ENCODE peak calls at places on chromosomes 6 and 20, in four cellular contexts. N, O, F and P are unnamed samples.

GRCh38 chr6:161215193-161215592 is 58.7 kb downstream of the AGPAT4 start:
- DNase-seq in F (peak; percentile 100), O (no peak), N (no peak), P (peak; percentile 87)

GRCh38 chr20:2756056-2756611 is 44.3 kb downstream of the CPXM1 start:
- DNase-seq in O (peak; percentile 65), F (peak; percentile 51), N (peak; percentile 79), P (peak; percentile 60)

GRCh38 chr6:122389704-122390103 is 9.7 kb upstream of the HSF2 start:
- DNase-seq in N (no peak), F (peak; percentile 25), O (no peak), P (no peak)

GRCh38 chr20:36034875-36035274 is 66.5 kb downstream of the CNBD2 start:
- DNase-seq in F (no peak), N (no peak), O (no peak), P (no peak)

GRCh38 chr6:168060521-168060931 is 18.5 kb downstream of the FRMD1 start:
- DNase-seq in N (peak; percentile 69), F (peak; percentile 43), O (peak; percentile 41), P (peak; percentile 65)

GRCh38 chr6:18748314-18748713 is 361.2 kb downstream of the RNF144B start:
- DNase-seq in N (no peak), O (peak; percentile 46), F (no peak), P (no peak)

GRCh38 chr6:161303628-161304340 is 29.9 kb upstream of the AGPAT4 start:
- DNase-seq in F (peak; percentile 55), N (no peak), O (no peak), P (peak; percentile 52)

GRCh38 chr6:41371461-41371991 is 36.1 kb downstream of the NCR2 start:
- DNase-seq in N (peak; percentile 73), F (peak; percentile 42), O (peak; percentile 59), P (no peak)

GRCh38 chr6:28683945-28684538 is 158.4 kb downstream of the GPX5 start:
- DNase-seq in F (peak; percentile 34), O (peak; percentile 35), N (peak; percentile 32), P (no peak)

GRCh38 chr6:142850653-142851434 is 94.1 kb downstream of the HIVEP2 start:
- DNase-seq in O (no peak), N (no peak), F (peak; percentile 71), P (no peak)

GRCh38 chr20:47610247-47610944 is 108.7 kb downstream of the NCOA3 start:
- DNase-seq in O (no peak), N (no peak), F (peak; percentile 92), P (peak; percentile 42)

GRCh38 chr6:74161380-74161779 is 465.4 kb downstream of the CD109 start:
- DNase-seq in O (no peak), N (no peak), F (peak; percentile 13), P (no peak)

GRCh38 chr6:136086686-136087085 is 163.4 kb downstream of the MTFR2 start:
- DNase-seq in O (no peak), N (no peak), F (no peak), P (no peak)

GRCh38 chr6:161748535-161749386 is 474.9 kb upstream of the AGPAT4 start:
- DNase-seq in N (peak; percentile 89), F (no peak), O (peak; percentile 78), P (peak; percentile 52)

GRCh38 chr6:169921853-169922779 is 170.7 kb downstream of the ERMARD start:
- DNase-seq in F (no peak), O (no peak), N (no peak), P (no peak)

GRCh38 chr20:9218412-9219001 is 149.6 kb downstream of the PLCB4 start:
- DNase-seq in O (no peak), N (no peak), F (peak; percentile 69), P (no peak)

GRCh38 chr20:35006531-35006971 is 50.9 kb downstream of the MYH7B start:
- DNase-seq in N (peak; percentile 12), F (no peak), O (no peak), P (no peak)

GRCh38 chr20:38418509-38419204 is 16.5 kb downstream of the SNHG17 start:
- DNase-seq in O (no peak), F (peak; percentile 40), N (no peak), P (no peak)

GRCh38 chr6:169997930-169998218 is 246.5 kb downstream of the ERMARD start:
- DNase-seq in F (no peak), O (no peak), N (peak; percentile 11), P (no peak)

GRCh38 chr6:81689580-81689979 is 62.9 kb downstream of the TENT5A start:
- DNase-seq in N (no peak), O (no peak), F (no peak), P (no peak)

GRCh38 chr6:19137419-19138035 is 699.6 kb upstream of the ID4 start:
- DNase-seq in F (no peak), N (no peak), O (no peak), P (peak; percentile 42)

GRCh38 chr20:53077373-53078205 is 105.4 kb downstream of the TSHZ2 start:
- DNase-seq in O (no peak), N (no peak), F (no peak), P (peak; percentile 54)

GRCh38 chr6:129440691-129441090 is 269.3 kb downstream of the ARHGAP18 start:
- DNase-seq in N (peak; percentile 34), F (peak; percentile 20), O (peak; percentile 39), P (peak; percentile 4)

GRCh38 chr20:6530254-6530653 is 237.2 kb upstream of the BMP2 start:
- DNase-seq in O (no peak), N (no peak), F (peak; percentile 41), P (no peak)

GRCh38 chr6:157386454-157386853 is 5.5 kb downstream of the ZDHHC14 start:
- DNase-seq in O (no peak), F (no peak), N (no peak), P (no peak)

GRCh38 chr20:41135187-41135887 is 2.0 kb upstream of the PLCG1 start:
- DNase-seq in O (peak; percentile 30), N (peak; percentile 81), F (peak; percentile 14), P (peak; percentile 71)

GRCh38 chr6:137025786-137026730 is 18.7 kb downstream of the IL20RA start:
- DNase-seq in O (no peak), F (no peak), N (no peak), P (peak; percentile 38)

GRCh38 chr6:124223596-124223995 is 419.9 kb downstream of the NKAIN2 start:
- DNase-seq in O (no peak), F (no peak), N (no peak), P (no peak)

GRCh38 chr6:5308066-5308465 is 46.8 kb downstream of the FARS2 start:
- DNase-seq in F (peak; percentile 57), N (no peak), O (no peak), P (no peak)

GRCh38 chr6:122222761-122223160 is 176.7 kb upstream of the HSF2 start:
- DNase-seq in N (no peak), F (no peak), O (no peak), P (peak; percentile 83)

GRCh38 chr6:112253842-112254816 is at the start of gene LAMA4:
- DNase-seq in O (peak; percentile 32), F (peak; percentile 69), N (peak; percentile 65), P (no peak)

GRCh38 chr6:161607696-161608297 is 333.9 kb upstream of the AGPAT4 start:
- DNase-seq in O (no peak), N (no peak), F (no peak), P (no peak)

GRCh38 chr6:35084511-35085203 is 56.5 kb downstream of the TCP11 start:
- DNase-seq in N (no peak), O (no peak), F (no peak), P (no peak)

GRCh38 chr6:75409286-75409685 is 84.3 kb downstream of the FILIP1 start:
- DNase-seq in N (no peak), F (peak; percentile 80), O (no peak), P (no peak)

GRCh38 chr20:56634735-56635422 is 5.8 kb downstream of the TFAP2C start:
- DNase-seq in O (no peak), N (peak; percentile 49), F (no peak), P (no peak)

GRCh38 chr20:56631990-56632327 is 2.9 kb downstream of the TFAP2C start:
- DNase-seq in F (no peak), O (no peak), N (no peak), P (no peak)

GRCh38 chr20:56637576-56637975 is 8.5 kb downstream of the TFAP2C start:
- DNase-seq in N (no peak), O (no peak), F (no peak), P (no peak)

GRCh38 chr20:56634307-56634706 is 5.2 kb downstream of the TFAP2C start:
- DNase-seq in F (no peak), O (no peak), N (no peak), P (no peak)

DNA sequence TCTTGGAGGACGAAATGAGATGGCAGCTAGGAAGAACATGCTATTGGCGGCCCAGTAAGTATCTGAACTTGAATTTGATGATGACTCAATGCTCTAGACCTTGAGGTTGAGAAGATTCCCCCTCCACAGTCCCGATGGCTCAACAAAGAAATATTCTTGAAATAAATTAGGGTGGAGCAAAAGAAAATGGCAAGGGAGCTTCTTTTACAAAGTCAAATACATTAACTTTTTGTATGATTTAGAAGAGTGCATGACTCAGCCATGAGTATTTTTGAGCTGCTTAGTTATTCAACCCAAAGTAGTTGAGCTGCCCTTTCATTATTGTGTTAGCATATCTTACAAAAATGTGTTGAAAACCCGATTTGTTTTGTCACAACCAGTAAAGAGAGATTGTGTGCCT is 7.6 kb downstream of the TFAP2C start:
- DNase-seq in O (no peak), F (no peak), N (no peak), P (peak; percentile 16)
- H4K91ac ChIP-seq in O (no peak overlapping the region), F (no peak overlapping the region), N (no peak overlapping the region), P (no peak overlapping the region)

GRCh38 chr20:50283922-50284810 is 93.5 kb downstream of the CEBPB start:
- DNase-seq in N (no peak), F (peak; percentile 66), O (no peak), P (peak; percentile 81)

GRCh38 chr20:50286174-50286511 is 95.5 kb downstream of the CEBPB start:
- DNase-seq in O (no peak), F (no peak), N (no peak), P (no peak)

GRCh38 chr20:50286609-50287008 is 96.0 kb downstream of the CEBPB start:
- DNase-seq in O (no peak), N (peak; percentile 52), F (peak; percentile 88), P (peak; percentile 31)

GRCh38 chr20:50284811-50285375 is 94.3 kb downstream of the CEBPB start:
- DNase-seq in F (no peak), N (no peak), O (no peak), P (no peak)

DNA sequence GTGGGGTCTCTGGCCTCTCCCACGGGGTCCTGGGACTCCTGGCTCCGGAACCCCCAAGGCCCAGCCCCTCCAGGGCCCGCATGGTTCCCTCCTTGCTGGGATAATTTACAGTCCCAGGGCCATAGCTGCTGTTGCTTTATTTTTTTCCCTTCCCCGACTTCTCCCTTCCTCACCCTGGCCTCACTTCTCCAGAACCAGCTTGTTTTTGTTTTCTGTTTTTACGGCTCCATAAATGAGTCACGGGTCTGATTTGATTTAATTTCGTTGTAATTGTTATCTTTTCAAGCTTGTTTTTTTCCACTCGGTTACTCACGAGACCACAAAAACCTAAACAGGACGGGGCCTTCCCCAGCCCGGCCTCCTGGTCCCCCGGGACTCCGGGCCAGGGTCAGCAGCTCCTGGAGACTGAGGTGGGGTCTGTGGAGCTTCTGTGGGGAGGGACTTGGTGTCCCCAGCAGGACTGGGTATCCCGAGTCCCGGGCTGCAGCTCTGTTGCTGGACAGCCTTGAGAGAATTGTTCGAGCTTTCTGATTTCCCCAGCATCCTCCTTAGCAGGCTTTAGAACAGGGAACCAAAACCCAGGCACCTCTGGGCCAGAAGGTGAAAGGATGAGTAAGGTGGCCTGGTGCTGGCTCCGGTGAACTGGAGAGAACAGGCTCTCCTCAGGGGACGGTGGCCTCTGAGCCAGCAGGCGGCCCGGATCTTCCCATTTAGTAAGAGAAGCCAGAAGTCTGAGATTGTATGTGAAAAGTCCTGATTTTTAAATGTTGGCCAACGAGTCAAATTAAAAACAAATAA is 94.9 kb downstream of the CEBPB start:
- DNase-seq in N (no peak), O (no peak), F (peak; percentile 86), P (peak; percentile 39)
- H4K91ac ChIP-seq in N (no peak overlapping the region), O (no peak overlapping the region), F (peak overlapping the region; percentile 99), P (peak overlapping the region; percentile 50)

GRCh38 chr20:62778058-62778457 is 18.2 kb upstream of the MRGBP start:
- DNase-seq in N (no peak), O (no peak), F (no peak), P (no peak)
- H4K91ac ChIP-seq in N (no peak overlapping the region), O (no peak overlapping the region), F (no peak overlapping the region), P (no peak overlapping the region)

GRCh38 chr6:3022765-3023662 is 23.3 kb downstream of the NQO2 start:
- DNase-seq in O (no peak), F (no peak), N (peak; percentile 48), P (no peak)
- H4K91ac ChIP-seq in O (no peak overlapping the region), F (peak overlapping the region; percentile 89), N (no peak overlapping the region), P (no peak overlapping the region)